ENCODE peak calls at places on chromosomes 11 and 22, in six cellular contexts. H is mesenchymal stem cell, W is H9, B is H1, A is neuronal stem cell, F is IMR-90. T is an unnamed sample. For H3K27me3, the result is how much of the 10 kb centered on the place peaks cover.

GRCh38 chr22:48755332-48755949 is 1072.2 kb downstream of the BRD1 start:
- DNase-seq in H (no peak), W (no peak), B (no peak), A (no peak), F (no peak), T (no peak)

GRCh38 chr11:85751738-85752137 is 59.2 kb downstream of the SYTL2 start:
- DNase-seq in H (no peak), W (no peak), B (no peak), A (no peak), F (peak), T (peak)

GRCh38 chr11:132911186-132911585 is 621.1 kb downstream of the OPCML start:
- DNase-seq in H (peak), W (no peak), B (no peak), A (no peak), F (peak), T (no peak)

GRCh38 chr22:24688294-24688693 is 85.3 kb downstream of the GGT1 start:
- DNase-seq in H (no peak), W (no peak), B (no peak), A (no peak), F (no peak), T (no peak)

GRCh38 chr11:2482199-2482598 is 37.4 kb downstream of the KCNQ1 start:
- DNase-seq in H (no peak), W (no peak), B (no peak), A (no peak), F (no peak), T (peak)

GRCh38 chr11:70203749-70204465 is 811 bp downstream of the FADD start:
- DNase-seq in H (peak), W (no peak), B (no peak), A (no peak), F (peak), T (peak)

GRCh38 chr11:128455766-128456165 is 131.6 kb downstream of the ETS1 start:
- DNase-seq in H (peak), W (no peak), B (no peak), A (no peak), F (no peak), T (no peak)

GRCh38 chr11:19642759-19643158 is 69.9 kb upstream of the NAV2 start:
- DNase-seq in H (no peak), W (no peak), B (no peak), A (no peak), F (no peak), T (no peak)

GRCh38 chr11:27233654-27234042 is 129.4 kb downstream of the CCDC34 start:
- DNase-seq in H (no peak), W (no peak), B (no peak), A (no peak), F (no peak), T (no peak)

GRCh38 chr22:39960791-39961746 is 872 bp downstream of the TMA7B start:
- DNase-seq in H (peak), W (no peak), B (no peak), A (no peak), F (peak), T (peak)

GRCh38 chr11:116312560-116313340 is 460.0 kb downstream of the BUD13 start:
- DNase-seq in H (no peak), W (no peak), B (no peak), A (no peak), F (no peak), T (no peak)

GRCh38 chr11:109815529-109816105 is 277.6 kb upstream of the ZC3H12C start:
- DNase-seq in H (no peak), W (no peak), B (no peak), A (no peak), F (no peak), T (no peak)

GRCh38 chr22:40403141-40403540 is 32.7 kb downstream of the SGSM3 start:
- DNase-seq in H (no peak), W (no peak), B (no peak), A (no peak), F (no peak), T (no peak)

GRCh38 chr22:26555478-26555877 is 34.5 kb downstream of the TPST2 start:
- DNase-seq in H (no peak), W (no peak), B (no peak), A (no peak), F (no peak), T (no peak)

GRCh38 chr22:49046546-49047305 is 780.9 kb downstream of the BRD1 start:
- DNase-seq in H (no peak), W (peak), B (peak), A (peak), F (no peak), T (no peak)

GRCh38 chr22:45010532-45010900 is 711 bp upstream of the PHF21B start:
- DNase-seq in H (no peak), W (no peak), B (no peak), A (no peak), F (no peak), T (no peak)

GRCh38 chr11:129732926-129733325 is 82.7 kb upstream of the TMEM45B start:
- DNase-seq in H (no peak), W (no peak), B (no peak), A (no peak), F (no peak), T (peak)

GRCh38 chr11:36672815-36673450 is 74.9 kb upstream of the RAG2 start:
- DNase-seq in H (peak), W (no peak), B (no peak), A (no peak), F (peak), T (peak)

GRCh38 chr11:47202569-47202968 is 12.2 kb upstream of the DDB2 start:
- DNase-seq in H (no peak), W (no peak), B (no peak), A (no peak), F (no peak), T (no peak)

GRCh38 chr22:46657996-46658947 is 38.1 kb downstream of the GRAMD4 start:
- DNase-seq in H (no peak), W (no peak), B (no peak), A (no peak), F (no peak), T (no peak)

GRCh38 chr11:2518112-2518982 is 73.5 kb downstream of the KCNQ1 start:
- DNase-seq in H (no peak), W (peak), B (no peak), A (no peak), F (no peak), T (no peak)

GRCh38 chr11:57792060-57792541 is 30.5 kb downstream of the CTNND1 start:
- DNase-seq in H (peak), W (no peak), B (no peak), A (no peak), F (peak), T (peak)

GRCh38 chr22:41951898-41952474 is at the start of gene SMIM45:
- DNase-seq in H (no peak), W (peak), B (no peak), A (peak), F (no peak), T (no peak)

GRCh38 chr11:30342736-30343166 is 19.8 kb downstream of the ARL14EP start:
- DNase-seq in H (no peak), W (no peak), B (no peak), A (no peak), F (no peak), T (peak)

GRCh38 chr22:29478326-29479276 is 1.4 kb upstream of the NEFH start:
- DNase-seq in H (peak), W (peak), B (no peak), A (peak), F (no peak), T (no peak)

GRCh38 chr11:121318848-121319834 is 26.6 kb downstream of the SC5D start:
- DNase-seq in H (peak), W (no peak), B (no peak), A (peak), F (peak), T (peak)

GRCh38 chr11:96200243-96200642 is 142.8 kb downstream of the MAML2 start:
- DNase-seq in H (peak), W (no peak), B (no peak), A (no peak), F (peak), T (peak)

GRCh38 chr22:24437820-24438328 is 10.5 kb downstream of the ADORA2A start:
- DNase-seq in H (no peak), W (no peak), B (no peak), A (no peak), F (no peak), T (peak)

GRCh38 chr22:40597541-40598453 is 38.7 kb downstream of the MRTFA start:
- DNase-seq in H (no peak), W (no peak), B (no peak), A (no peak), F (peak), T (peak)

GRCh38 chr11:37942081-37942480 is 1344.0 kb upstream of the RAG2 start:
- DNase-seq in H (peak), W (no peak), B (no peak), A (no peak), F (no peak), T (no peak)

GRCh38 chr11:40797981-40798380 is 661.5 kb downstream of the LRRC4C start:
- DNase-seq in H (no peak), W (no peak), B (no peak), A (no peak), F (no peak), T (no peak)

GRCh38 chr11:69283446-69283845 is 10.5 kb upstream of the MYEOV start:
- DNase-seq in H (no peak), W (no peak), B (no peak), A (no peak), F (no peak), T (no peak)

GRCh38 chr11:76048763-76049162 is 157.5 kb downstream of the WNT11 start:
- DNase-seq in H (no peak), W (no peak), B (no peak), A (peak), F (no peak), T (no peak)

GRCh38 chr11:126669416-126669815 is 313.9 kb downstream of the ST3GAL4 start:
- DNase-seq in H (no peak), W (no peak), B (no peak), A (no peak), F (peak), T (no peak)

GRCh38 chr11:134464196-134464595 is 52.2 kb upstream of the B3GAT1 start:
- DNase-seq in H (no peak), W (peak), B (no peak), A (no peak), F (no peak), T (no peak)

GRCh38 chr11:28819741-28820140 is 711.6 kb downstream of the METTL15 start:
- DNase-seq in H (no peak), W (no peak), B (no peak), A (no peak), F (no peak), T (no peak)

GRCh38 chr11:85783758-85784157 is 27.2 kb downstream of the SYTL2 start:
- DNase-seq in H (no peak), W (no peak), B (no peak), A (no peak), F (no peak), T (no peak)

GRCh38 chr11:1572200-1573076 is at the start of gene DUSP8:
- DNase-seq in H (peak), W (peak), B (no peak), A (peak), F (peak), T (peak)

GRCh38 chr22:37488337-37489135 is 2.4 kb upstream of the MFNG start:
- DNase-seq in H (no peak), W (no peak), B (no peak), A (no peak), F (no peak), T (no peak)

DNA sequence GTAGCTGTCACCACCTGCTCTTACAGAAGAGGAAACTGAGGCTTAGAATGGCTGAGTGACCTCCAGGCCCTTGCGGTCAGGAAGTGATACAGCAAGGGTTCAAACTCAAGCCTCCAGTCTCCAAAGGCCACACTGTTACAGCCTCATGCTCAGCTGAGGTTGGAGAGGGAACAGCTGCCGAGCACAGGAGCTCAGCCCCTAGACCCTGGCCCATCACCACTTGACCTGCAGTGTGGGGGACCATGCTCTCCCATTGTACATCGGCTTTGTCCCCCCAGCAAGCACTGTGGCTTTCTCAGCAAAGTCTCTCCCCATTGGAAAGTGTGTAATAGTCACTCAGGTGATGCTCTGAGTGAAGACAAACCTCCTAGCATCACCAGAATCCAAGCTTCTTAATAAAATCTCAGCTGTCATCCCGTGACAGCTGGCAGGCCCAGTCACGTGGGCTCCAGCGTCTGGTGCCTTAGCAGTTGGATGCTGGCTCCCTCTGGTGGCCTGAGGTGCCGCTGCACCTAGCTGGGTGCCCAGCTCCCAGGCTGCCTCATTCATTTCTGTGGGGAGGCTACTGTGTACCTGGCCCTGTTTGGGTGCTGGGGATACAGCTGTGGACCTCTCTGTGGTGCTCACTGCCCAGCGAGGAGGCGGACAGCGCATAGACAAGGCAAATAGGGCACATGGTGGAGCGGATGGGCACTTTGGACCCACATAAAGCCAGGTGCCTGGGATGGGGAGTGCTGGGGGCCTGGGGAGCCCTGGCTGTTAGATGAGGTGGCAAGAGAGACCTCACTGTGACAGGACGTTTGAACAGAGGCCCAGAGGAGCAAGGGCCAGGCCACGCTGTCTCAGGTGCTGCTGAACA is 19.1 kb upstream of the MYRF start:
- DNase-seq in H (peak), W (peak), B (no peak), A (peak), F (peak), T (peak)
- H3K27me3 ChIP-seq in H (under half), W (under half), B (under half), A (under half), F (under half), T (under half)

DNA sequence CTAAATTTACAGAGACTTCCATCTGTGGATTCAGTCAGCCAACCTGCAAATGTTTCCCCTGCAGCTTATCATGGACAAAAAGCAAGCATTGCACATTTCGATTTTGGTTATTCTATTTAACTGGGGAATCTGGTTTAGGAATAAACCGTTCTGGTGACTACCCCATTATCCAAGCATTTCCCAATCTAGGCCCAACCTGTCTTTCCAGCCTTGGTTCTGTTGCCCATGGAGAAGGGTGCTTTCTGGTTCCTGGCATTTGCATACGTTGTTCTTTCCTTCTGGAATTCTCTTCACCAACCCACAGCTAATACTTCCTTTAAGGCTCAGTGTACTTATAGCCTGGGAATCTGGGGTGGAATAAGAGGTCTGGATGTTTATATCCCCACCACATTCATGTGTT is 1.4 kb upstream of the TMEM123 start:
- DNase-seq in H (no peak), W (no peak), B (no peak), A (no peak), F (no peak), T (no peak)
- H2AK5ac ChIP-seq in H (no peak), W (no peak), B (no peak), A (no peak), F (no peak), T (no peak)

GRCh38 chr11:82858133-82858532 is 42.1 kb downstream of the PRCP start:
- DNase-seq in H (no peak), W (no peak), B (no peak), A (no peak), F (no peak), T (no peak)
- H2AFZ ChIP-seq in H (no peak), W (no peak), B (no peak), A (no peak), F (peak), T (no peak)

GRCh38 chr11:120021978-120022377 is 115.9 kb downstream of the TRIM29 start:
- DNase-seq in H (no peak), W (peak), B (no peak), A (no peak), F (no peak), T (no peak)

GRCh38 chr11:120023120-120023519 is 114.8 kb downstream of the TRIM29 start:
- DNase-seq in H (no peak), W (peak), B (no peak), A (no peak), F (no peak), T (no peak)

GRCh38 chr11:120021391-120021953 is 116.4 kb downstream of the TRIM29 start:
- DNase-seq in H (no peak), W (peak), B (no peak), A (no peak), F (no peak), T (peak)

GRCh38 chr11:120023551-120023950 is 114.4 kb downstream of the TRIM29 start:
- DNase-seq in H (no peak), W (no peak), B (no peak), A (no peak), F (no peak), T (no peak)

DNA sequence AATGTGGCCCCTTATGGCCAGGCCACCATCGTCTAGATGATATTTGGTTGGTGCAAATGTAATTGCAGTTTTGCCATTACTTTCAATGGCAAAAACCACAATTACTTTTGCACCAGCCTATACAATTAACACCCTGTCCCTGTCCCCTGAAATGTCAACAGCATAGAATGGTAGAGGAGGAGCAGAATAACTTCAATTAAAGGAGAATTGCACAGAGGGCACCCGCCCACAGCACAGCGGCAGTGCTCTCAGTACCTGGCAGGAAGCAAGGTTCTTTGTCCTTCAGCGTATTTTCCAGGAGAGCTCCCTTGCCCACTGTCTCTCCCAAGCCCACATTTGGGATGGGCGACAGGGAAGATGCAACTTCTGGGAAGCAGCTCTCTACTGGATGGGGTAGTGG is 115.3 kb downstream of the TRIM29 start:
- DNase-seq in H (no peak), W (peak), B (no peak), A (no peak), F (no peak), T (no peak)
- H3K27me3 ChIP-seq in H (half or more), W (under half), B (under half), A (under half), F (under half), T (under half)

GRCh38 chr22:27718186-27719032 is 83.1 kb downstream of the MN1 start:
- DNase-seq in H (peak), W (peak), B (no peak), A (no peak), F (peak), T (peak)
- H2AK5ac ChIP-seq in H (peak), W (no peak), B (peak), A (peak), F (peak), T (peak)

GRCh38 chr11:49303080-49303479 is 94.7 kb upstream of the FOLH1 start:
- DNase-seq in H (no peak), W (no peak), B (no peak), A (no peak), F (no peak), T (no peak)

DNA sequence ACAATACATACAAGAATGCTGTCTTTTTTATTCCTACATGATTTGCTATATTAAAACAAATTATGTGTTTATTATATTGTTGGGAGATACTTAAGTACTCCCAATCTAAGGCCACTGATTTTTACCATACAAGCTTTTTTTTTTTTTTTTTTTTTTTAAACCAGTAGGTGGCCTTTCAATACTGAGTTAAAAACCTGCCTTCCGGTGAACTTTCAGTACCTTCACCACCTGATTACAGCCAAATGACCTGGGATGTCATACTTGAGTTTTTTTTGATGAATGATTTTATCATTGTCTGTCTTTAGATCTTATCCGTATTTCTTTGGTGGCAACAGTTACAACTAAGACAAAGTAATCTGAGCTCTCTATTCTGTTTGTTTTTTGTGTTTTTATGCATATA is 94.0 kb upstream of the FOLH1 start:
- DNase-seq in H (no peak), W (no peak), B (no peak), A (no peak), F (no peak), T (no peak)
- H2AFZ ChIP-seq in H (no peak), W (no peak), B (no peak), A (no peak), F (no peak), T (no peak)

DNA sequence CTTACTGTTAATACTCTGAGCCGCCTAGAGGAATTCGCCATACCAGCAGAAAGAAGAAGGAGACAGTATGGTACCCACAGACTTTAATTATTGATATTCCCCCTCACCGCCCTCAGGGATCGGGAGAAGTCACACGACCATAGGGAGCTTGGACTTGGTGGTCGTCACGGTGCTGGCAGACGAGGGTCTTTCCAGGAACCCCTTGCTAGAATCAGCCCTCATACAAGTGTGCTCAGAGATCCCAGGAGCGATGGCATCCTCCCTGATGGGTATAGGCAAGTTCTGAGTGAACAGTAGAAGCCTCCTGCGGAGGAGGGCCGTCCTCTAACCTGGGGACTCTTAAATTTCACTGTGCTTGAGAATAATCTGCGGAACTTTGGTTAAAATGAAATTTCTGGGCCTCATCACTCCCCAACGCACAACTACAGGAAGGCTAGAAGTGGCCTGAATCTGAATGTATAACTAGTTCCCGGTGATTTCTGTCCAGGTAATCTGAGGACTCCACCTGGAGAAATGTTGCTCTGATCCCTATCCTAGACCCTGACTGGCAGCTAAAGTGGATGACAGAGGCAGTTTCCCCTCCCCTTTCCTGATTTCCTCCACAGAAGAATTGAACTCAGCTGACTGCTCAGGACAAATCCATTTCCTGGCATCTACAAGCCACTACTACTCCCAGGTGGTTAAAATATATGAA is 4.5 kb downstream of the VSIG2 start:
- DNase-seq in H (no peak), W (no peak), B (no peak), A (no peak), F (no peak), T (no peak)
- H3K27me3 ChIP-seq in H (half or more), W (half or more), B (half or more), A (under half), F (under half), T (half or more)

T was measured in trophoblast cell.